ENCODE peak calls at places on chromosomes 6 and 20, in five cellular contexts. One of them, this sample, is unnamed.

GRCh38 chr6:107321793-107322192 is 137.6 kb downstream of the PDSS2 start:
- DNase-seq in activated T-helper 9 cell treated with anti-CD3 and anti-CD28 coated beads, Interleukin-2, amount 50 U/mL, for 16 hours: no peak
- DNase-seq in anterior cingulate cortex: no peak
- DNase-seq in NCI-H1092 treated with DMSO at 0.1 percent for 48 hours: no peak
- DNase-seq in endothelial cell: no peak
- DNase-seq in this sample: no peak

GRCh38 chr6:20564269-20564668 is 30.0 kb downstream of the CDKAL1 start:
- DNase-seq in NCI-H1092 treated with DMSO at 0.1 percent for 48 hours: no peak
- DNase-seq in endothelial cell: no peak
- DNase-seq in activated T-helper 9 cell treated with anti-CD3 and anti-CD28 coated beads, Interleukin-2, amount 50 U/mL, for 16 hours: no peak
- DNase-seq in anterior cingulate cortex: no peak
- DNase-seq in this sample: peak

GRCh38 chr6:31528307-31528777 is 420 bp upstream of the MCCD1 start:
- DNase-seq in activated T-helper 9 cell treated with anti-CD3 and anti-CD28 coated beads, Interleukin-2, amount 50 U/mL, for 16 hours: no peak
- DNase-seq in anterior cingulate cortex: no peak
- DNase-seq in endothelial cell: no peak
- DNase-seq in NCI-H1092 treated with DMSO at 0.1 percent for 48 hours: no peak
- DNase-seq in this sample: no peak

GRCh38 chr6:29487660-29488059 is at the start of gene MAS1L:
- DNase-seq in endothelial cell: no peak
- DNase-seq in NCI-H1092 treated with DMSO at 0.1 percent for 48 hours: no peak
- DNase-seq in activated T-helper 9 cell treated with anti-CD3 and anti-CD28 coated beads, Interleukin-2, amount 50 U/mL, for 16 hours: no peak
- DNase-seq in anterior cingulate cortex: no peak
- DNase-seq in this sample: no peak

GRCh38 chr6:167105060-167105459 is 17.8 kb upstream of the CCR6 start:
- DNase-seq in NCI-H1092 treated with DMSO at 0.1 percent for 48 hours: no peak
- DNase-seq in anterior cingulate cortex: no peak
- DNase-seq in endothelial cell: no peak
- DNase-seq in activated T-helper 9 cell treated with anti-CD3 and anti-CD28 coated beads, Interleukin-2, amount 50 U/mL, for 16 hours: no peak
- DNase-seq in this sample: no peak

GRCh38 chr6:89268776-89269175 is 46.3 kb downstream of the GABRR2 start:
- DNase-seq in activated T-helper 9 cell treated with anti-CD3 and anti-CD28 coated beads, Interleukin-2, amount 50 U/mL, for 16 hours: no peak
- DNase-seq in anterior cingulate cortex: no peak
- DNase-seq in endothelial cell: no peak
- DNase-seq in NCI-H1092 treated with DMSO at 0.1 percent for 48 hours: no peak
- DNase-seq in this sample: no peak

GRCh38 chr6:53398541-53399344 is 50.0 kb upstream of the ELOVL5 start:
- DNase-seq in endothelial cell: no peak
- DNase-seq in activated T-helper 9 cell treated with anti-CD3 and anti-CD28 coated beads, Interleukin-2, amount 50 U/mL, for 16 hours: no peak
- DNase-seq in NCI-H1092 treated with DMSO at 0.1 percent for 48 hours: no peak
- DNase-seq in anterior cingulate cortex: no peak
- DNase-seq in this sample: no peak

GRCh38 chr6:100472674-100473073 is 8.0 kb upstream of the SIM1 start:
- DNase-seq in anterior cingulate cortex: no peak
- DNase-seq in NCI-H1092 treated with DMSO at 0.1 percent for 48 hours: no peak
- DNase-seq in endothelial cell: no peak
- DNase-seq in activated T-helper 9 cell treated with anti-CD3 and anti-CD28 coated beads, Interleukin-2, amount 50 U/mL, for 16 hours: no peak
- DNase-seq in this sample: no peak

GRCh38 chr6:8337147-8337546 is 98.2 kb downstream of the SLC35B3 start:
- DNase-seq in activated T-helper 9 cell treated with anti-CD3 and anti-CD28 coated beads, Interleukin-2, amount 50 U/mL, for 16 hours: no peak
- DNase-seq in endothelial cell: no peak
- DNase-seq in anterior cingulate cortex: no peak
- DNase-seq in NCI-H1092 treated with DMSO at 0.1 percent for 48 hours: no peak
- DNase-seq in this sample: no peak

GRCh38 chr6:112986270-112986669 is 639.1 kb downstream of the RFPL4B start:
- DNase-seq in NCI-H1092 treated with DMSO at 0.1 percent for 48 hours: no peak
- DNase-seq in activated T-helper 9 cell treated with anti-CD3 and anti-CD28 coated beads, Interleukin-2, amount 50 U/mL, for 16 hours: no peak
- DNase-seq in anterior cingulate cortex: no peak
- DNase-seq in endothelial cell: no peak
- DNase-seq in this sample: no peak

GRCh38 chr20:32336918-32337347 is 21.2 kb upstream of the ASXL1 start:
- DNase-seq in NCI-H1092 treated with DMSO at 0.1 percent for 48 hours: peak
- DNase-seq in anterior cingulate cortex: no peak
- DNase-seq in activated T-helper 9 cell treated with anti-CD3 and anti-CD28 coated beads, Interleukin-2, amount 50 U/mL, for 16 hours: no peak
- DNase-seq in endothelial cell: no peak
- DNase-seq in this sample: peak

GRCh38 chr6:30840084-30840921 is 44.0 kb upstream of the DDR1 start:
- DNase-seq in anterior cingulate cortex: no peak
- DNase-seq in activated T-helper 9 cell treated with anti-CD3 and anti-CD28 coated beads, Interleukin-2, amount 50 U/mL, for 16 hours: no peak
- DNase-seq in endothelial cell: no peak
- DNase-seq in NCI-H1092 treated with DMSO at 0.1 percent for 48 hours: no peak
- DNase-seq in this sample: no peak

GRCh38 chr20:53642196-53643030 is 48.8 kb upstream of the ZNF217 start:
- DNase-seq in endothelial cell: peak
- DNase-seq in activated T-helper 9 cell treated with anti-CD3 and anti-CD28 coated beads, Interleukin-2, amount 50 U/mL, for 16 hours: no peak
- DNase-seq in anterior cingulate cortex: no peak
- DNase-seq in NCI-H1092 treated with DMSO at 0.1 percent for 48 hours: no peak
- DNase-seq in this sample: no peak